ENCODE peak calls at places on chromosomes 4 and X, in six cellular contexts. M is prostate gland; J is tibial artery; P is PC-3; E is CD8-positive, alpha-beta memory T cell; Q is GM12878. O is an unnamed sample. For H3K36me3, the result is how much of the 10 kb centered on the place peaks cover.

GRCh38 chr4:26687728-26688127 is 103.8 kb downstream of the TBC1D19 start:
- DNase-seq in M (no peak), J (no peak), P (peak), E (no peak), Q (no peak), O (no peak)

GRCh38 chr4:142238589-142238988 is 602.2 kb downstream of the IL15 start:
- DNase-seq in M (no peak), J (no peak), P (no peak), E (no peak), Q (no peak), O (no peak)

GRCh38 chrX:93673056-93673868 is at the start of gene NAP1L3:
- DNase-seq in M (peak), J (peak), P (peak), E (peak), Q (no peak), O (peak)

GRCh38 chrX:123263246-123263757 is 79.2 kb downstream of the GRIA3 start:
- DNase-seq in M (no peak), J (no peak), P (no peak), E (no peak), Q (no peak), O (no peak)

GRCh38 chrX:46805270-46805669 is 31.6 kb upstream of the RP2 start:
- DNase-seq in M (no peak), J (no peak), P (no peak), E (no peak), Q (no peak), O (no peak)

GRCh38 chrX:63979480-63979879 is 194.5 kb upstream of the ARHGEF9 start:
- DNase-seq in M (no peak), J (no peak), P (no peak), E (no peak), Q (no peak), O (no peak)

GRCh38 chrX:130393451-130394074 is 8.1 kb upstream of the GPR119 start:
- DNase-seq in M (peak), J (peak), P (peak), E (no peak), Q (no peak), O (peak)

GRCh38 chr4:36187723-36188333 is 56.5 kb downstream of the ARAP2 start:
- DNase-seq in M (no peak), J (no peak), P (peak), E (peak), Q (no peak), O (no peak)

GRCh38 chr4:41080964-41081363 is 133.4 kb downstream of the APBB2 start:
- DNase-seq in M (no peak), J (no peak), P (no peak), E (no peak), Q (no peak), O (no peak)

GRCh38 chrX:133792198-133792953 is 193.0 kb downstream of the GPC3 start:
- DNase-seq in M (peak), J (peak), P (peak), E (peak), Q (peak), O (peak)

DNA sequence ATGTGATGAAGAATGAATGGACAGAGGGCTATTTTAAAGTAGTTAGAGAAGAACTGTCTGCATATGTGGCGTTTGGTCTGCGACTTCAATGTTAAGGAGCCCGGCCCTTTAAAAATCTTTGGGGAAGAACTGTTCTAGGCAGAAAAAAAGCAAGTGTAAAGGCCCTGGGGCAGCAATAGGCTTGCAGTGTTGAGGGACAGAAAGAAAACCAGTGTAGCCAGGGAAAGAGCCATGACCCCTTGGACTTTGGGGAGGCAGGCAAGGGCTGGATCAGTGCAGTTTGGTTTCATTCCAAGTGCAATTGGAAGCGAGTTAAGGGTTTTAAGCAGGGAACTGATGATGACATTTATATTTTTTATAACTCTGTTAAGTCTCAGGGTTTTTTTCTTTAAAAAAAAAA is 7.9 kb downstream of the GLA start:
- DNase-seq in M (no peak), J (no peak), P (no peak), E (no peak), Q (no peak), O (no peak)
- H3K36me3 ChIP-seq in M (under half), J (under half), P (under half), E (under half), Q (under half), O (under half)

GRCh38 chr4:11342401-11342800 is 86.3 kb downstream of the HS3ST1 start:
- DNase-seq in M (no peak), J (no peak), P (no peak), E (no peak), Q (no peak), O (no peak)

GRCh38 chr4:11341337-11342043 is 87.2 kb downstream of the HS3ST1 start:
- DNase-seq in M (no peak), J (no peak), P (no peak), E (no peak), Q (no peak), O (no peak)

GRCh38 chr4:11338990-11339782 is 89.5 kb downstream of the HS3ST1 start:
- DNase-seq in M (no peak), J (no peak), P (no peak), E (no peak), Q (no peak), O (no peak)

GRCh38 chr4:11336435-11336834 is 92.3 kb downstream of the HS3ST1 start:
- DNase-seq in M (no peak), J (no peak), P (no peak), E (no peak), Q (no peak), O (no peak)

GRCh38 chr4:11337287-11337686 is 91.4 kb downstream of the HS3ST1 start:
- DNase-seq in M (no peak), J (no peak), P (no peak), E (no peak), Q (no peak), O (no peak)
- H3K36me3 ChIP-seq in M (under half), J (under half), P (under half), E (under half), Q (under half), O (under half)

GRCh38 chr4:8229341-8229975 is 30.4 kb downstream of the SH3TC1 start:
- DNase-seq in M (no peak), J (no peak), P (no peak), E (no peak), Q (no peak), O (no peak)
- H3K36me3 ChIP-seq in M (under half), J (under half), P (under half), E (under half), Q (under half), O (under half)

GRCh38 chr4:13612569-13612968 is 15.0 kb downstream of the BOD1L1 start:
- DNase-seq in M (no peak), J (no peak), P (no peak), E (no peak), Q (no peak), O (no peak)

GRCh38 chr4:13618212-13618806 is 9.2 kb downstream of the BOD1L1 start:
- DNase-seq in M (no peak), J (no peak), P (no peak), E (no peak), Q (no peak), O (no peak)

GRCh38 chr4:13615162-13615561 is 12.4 kb downstream of the BOD1L1 start:
- DNase-seq in M (no peak), J (no peak), P (no peak), E (no peak), Q (no peak), O (no peak)

GRCh38 chr4:13617801-13618200 is 9.7 kb downstream of the BOD1L1 start:
- DNase-seq in M (no peak), J (no peak), P (no peak), E (no peak), Q (no peak), O (no peak)

GRCh38 chr4:13616597-13616996 is 10.9 kb downstream of the BOD1L1 start:
- DNase-seq in M (no peak), J (no peak), P (no peak), E (no peak), Q (no peak), O (no peak)
- H3K36me3 ChIP-seq in M (under half), J (half or more), P (under half), E (under half), Q (under half), O (under half)

O was measured in heart left ventricle.